ENCODE peak calls at places on chromosomes 11 and 22, in nine cellular contexts. V is hepatocyte, I is lung, Y is IMR-90, B is fibroblast of lung, M is transverse colon, D is H9, X is cardiac muscle cell, T is spleen. R is an unnamed sample.
A peak's percentile ranks its signal among the peaks of the same experiment; 100 is the strongest.

GRCh38 chr11:86421976-86422770 is 47.5 kb downstream of the CCDC81 start:
- DNase-seq in V (no peak), I (no peak), Y (no peak), B (no peak), M (no peak), D (no peak), X (no peak), T (no peak), R (no peak)

GRCh38 chr11:73384871-73385692 is 8.9 kb downstream of the RELT start:
- DNase-seq in V (no peak), I (peak; percentile 74), Y (no peak), B (no peak), M (peak; percentile 71), D (no peak), X (no peak), T (peak; percentile 97), R (no peak)

GRCh38 chr11:111540114-111540920 is at the start of gene LAYN:
- DNase-seq in V (peak; percentile 73), I (no peak), Y (peak; percentile 62), B (no peak), M (peak; percentile 46), D (peak; percentile 78), X (peak; percentile 55), T (peak; percentile 82), R (no peak)

GRCh38 chr11:47566166-47566546 is 757 bp downstream of the PTPMT1 start:
- DNase-seq in V (no peak), I (no peak), Y (no peak), B (no peak), M (no peak), D (peak; percentile 48), X (no peak), T (peak; percentile 73), R (no peak)

GRCh38 chr11:96015911-96016565 is 92.1 kb upstream of the MTMR2 start:
- DNase-seq in V (no peak), I (no peak), Y (no peak), B (no peak), M (no peak), D (peak; percentile 33), X (no peak), T (no peak), R (no peak)

GRCh38 chr11:101582242-101583052 is 1.4 kb downstream of the TRPC6 start:
- DNase-seq in V (peak; percentile 8), I (no peak), Y (peak; percentile 31), B (peak; percentile 15), M (no peak), D (no peak), X (peak; percentile 14), T (peak; percentile 70), R (no peak)

GRCh38 chr11:1629326-1630185 is at the start of gene KRTAP5-5:
- DNase-seq in V (no peak), I (no peak), Y (no peak), B (no peak), M (no peak), D (no peak), X (no peak), T (no peak), R (no peak)

GRCh38 chr11:29452131-29452530 is 564.7 kb downstream of the KCNA4 start:
- DNase-seq in V (no peak), I (no peak), Y (peak; percentile 71), B (peak; percentile 1), M (no peak), D (no peak), X (no peak), T (no peak), R (no peak)

GRCh38 chr11:59601788-59602187 is 13.8 kb downstream of the OSBP start:
- DNase-seq in V (no peak), I (no peak), Y (no peak), B (no peak), M (no peak), D (no peak), X (no peak), T (no peak), R (no peak)

GRCh38 chr11:11396290-11397042 is 43.4 kb upstream of the CSNK2A3 start:
- DNase-seq in V (peak; percentile 31), I (no peak), Y (peak; percentile 97), B (peak; percentile 80), M (no peak), D (no peak), X (no peak), T (no peak), R (no peak)

GRCh38 chr11:62242021-62242420 is at the start of gene SCGB1D2:
- DNase-seq in V (no peak), I (no peak), Y (no peak), B (no peak), M (no peak), D (peak; percentile 43), X (no peak), T (no peak), R (no peak)

GRCh38 chr11:67522844-67523555 is at the start of gene CABP2:
- DNase-seq in V (no peak), I (no peak), Y (no peak), B (no peak), M (no peak), D (no peak), X (no peak), T (no peak), R (no peak)

GRCh38 chr11:2837096-2837601 is 48.4 kb downstream of the CDKN1C start:
- DNase-seq in V (peak; percentile 96), I (peak; percentile 69), Y (peak; percentile 11), B (peak; percentile 58), M (peak; percentile 68), D (peak; percentile 88), X (peak; percentile 97), T (no peak), R (peak; percentile 16)

GRCh38 chr11:129985823-129986222 is 16.8 kb downstream of the PRDM10 start:
- DNase-seq in V (no peak), I (no peak), Y (no peak), B (no peak), M (no peak), D (no peak), X (no peak), T (no peak), R (no peak)

GRCh38 chr11:70005107-70005818 is 72.9 kb upstream of the ANO1 start:
- DNase-seq in V (no peak), I (no peak), Y (peak; percentile 96), B (peak; percentile 76), M (no peak), D (no peak), X (no peak), T (no peak), R (no peak)

GRCh38 chr11:75024764-75025211 is 36.1 kb downstream of the NEU3 start:
- DNase-seq in V (no peak), I (no peak), Y (no peak), B (peak; percentile 28), M (no peak), D (no peak), X (no peak), T (no peak), R (no peak)

GRCh38 chr11:75024068-75024449 is 35.3 kb downstream of the NEU3 start:
- DNase-seq in V (no peak), I (no peak), Y (no peak), B (no peak), M (no peak), D (peak; percentile 15), X (no peak), T (no peak), R (no peak)

GRCh38 chr11:75023446-75024067 is 34.8 kb downstream of the NEU3 start:
- DNase-seq in V (no peak), I (no peak), Y (peak; percentile 17), B (no peak), M (no peak), D (peak; percentile 17), X (no peak), T (no peak), R (no peak)

GRCh38 chr11:75022759-75023396 is 34.1 kb downstream of the NEU3 start:
- DNase-seq in V (peak; percentile 84), I (peak; percentile 72), Y (peak; percentile 84), B (peak; percentile 85), M (peak; percentile 81), D (peak; percentile 85), X (peak; percentile 78), T (peak; percentile 89), R (peak; percentile 82)

GRCh38 chr11:75022289-75022688 is 33.6 kb downstream of the NEU3 start:
- DNase-seq in V (no peak), I (no peak), Y (no peak), B (no peak), M (no peak), D (no peak), X (no peak), T (no peak), R (no peak)
- H3K27ac ChIP-seq in V (no peak overlapping the region), I (no peak overlapping the region), Y (no peak overlapping the region), B (no peak overlapping the region), M (no peak overlapping the region), D (no peak overlapping the region), X (no peak overlapping the region), T (no peak overlapping the region), R (no peak overlapping the region)

GRCh38 chr11:46332093-46332567 is 15.1 kb upstream of the DGKZ start:
- DNase-seq in V (no peak), I (no peak), Y (no peak), B (no peak), M (no peak), D (no peak), X (no peak), T (no peak), R (no peak)

GRCh38 chr11:46331653-46331984 is 15.6 kb upstream of the DGKZ start:
- DNase-seq in V (no peak), I (no peak), Y (no peak), B (no peak), M (no peak), D (no peak), X (no peak), T (no peak), R (no peak)

GRCh38 chr11:46330154-46330886 is 16.9 kb upstream of the DGKZ start:
- DNase-seq in V (no peak), I (no peak), Y (no peak), B (no peak), M (no peak), D (no peak), X (no peak), T (no peak), R (no peak)

GRCh38 chr11:46332568-46333128 is 14.6 kb upstream of the DGKZ start:
- DNase-seq in V (no peak), I (no peak), Y (no peak), B (no peak), M (no peak), D (peak; percentile 53), X (peak; percentile 67), T (no peak), R (no peak)

GRCh38 chr11:46330887-46331652 is 16.2 kb upstream of the DGKZ start:
- DNase-seq in V (no peak), I (no peak), Y (no peak), B (no peak), M (no peak), D (no peak), X (no peak), T (no peak), R (no peak)
- H3K27me3 ChIP-seq in V (peaks cover 56% of the 10 kb centered on the region), I (no peaks in the 10 kb centered on the region), Y (peaks cover 51% of the 10 kb centered on the region), B (peaks cover 47% of the 10 kb centered on the region), M (peaks cover 67% of the 10 kb centered on the region), D (peaks cover 22% of the 10 kb centered on the region), X (peaks cover 4% of the 10 kb centered on the region), T (peaks cover 17% of the 10 kb centered on the region), R (peaks cover 22% of the 10 kb centered on the region)

GRCh38 chr22:23452231-23453010 is 127.7 kb downstream of the IGLL1 start:
- DNase-seq in V (no peak), I (no peak), Y (no peak), B (no peak), M (no peak), D (no peak), X (no peak), T (no peak), R (no peak)
- H3K27ac ChIP-seq in V (no peak overlapping the region), I (no peak overlapping the region), Y (no peak overlapping the region), B (no peak overlapping the region), M (no peak overlapping the region), D (no peak overlapping the region), X (no peak overlapping the region), T (no peak overlapping the region), R (no peak overlapping the region)

GRCh38 chr22:22741843-22742242 is 97.4 kb downstream of the GGTLC2 start:
- DNase-seq in V (no peak), I (no peak), Y (no peak), B (no peak), M (no peak), D (no peak), X (no peak), T (no peak), R (no peak)
- H3K27me3 ChIP-seq in V (peaks cover 22% of the 10 kb centered on the region), I (peaks cover 2% of the 10 kb centered on the region), Y (peaks cover 10% of the 10 kb centered on the region), B (peaks cover 3% of the 10 kb centered on the region), M (peaks cover 19% of the 10 kb centered on the region), D (peaks cover 11% of the 10 kb centered on the region), X (no peaks in the 10 kb centered on the region), T (no peaks in the 10 kb centered on the region), R (no peaks in the 10 kb centered on the region)

R was measured in iPS DF 6.9.